ENCODE peak calls at places on chromosomes 16 and 17, in four cellular contexts. One of them, this sample, is unnamed.

GRCh38 chr17:35373532-35373983 is at the start of gene SLFN11:
- DNase-seq in adrenal gland: peak
- DNase-seq in tibial artery: peak
- DNase-seq in CD4-positive, alpha-beta memory T cell: peak
- DNase-seq in this sample: peak

GRCh38 chr16:67312450-67313118 is 14.0 kb downstream of the KCTD19 start:
- DNase-seq in adrenal gland: no peak
- DNase-seq in tibial artery: no peak
- DNase-seq in CD4-positive, alpha-beta memory T cell: no peak
- DNase-seq in this sample: no peak

GRCh38 chr17:83180264-83180995 is 101.0 kb downstream of the METRNL start:
- DNase-seq in CD4-positive, alpha-beta memory T cell: no peak
- DNase-seq in adrenal gland: no peak
- DNase-seq in tibial artery: no peak
- DNase-seq in this sample: no peak

GRCh38 chr17:81391964-81392908 is 3.0 kb upstream of the BAHCC1 start:
- DNase-seq in CD4-positive, alpha-beta memory T cell: no peak
- DNase-seq in adrenal gland: no peak
- DNase-seq in tibial artery: peak
- DNase-seq in this sample: no peak

GRCh38 chr16:79437764-79438728 is 162.5 kb downstream of the MAF start:
- DNase-seq in CD4-positive, alpha-beta memory T cell: no peak
- DNase-seq in adrenal gland: peak
- DNase-seq in tibial artery: no peak
- DNase-seq in this sample: no peak

GRCh38 chr16:752008-752315 is 8.6 kb upstream of the MSLN start:
- DNase-seq in CD4-positive, alpha-beta memory T cell: no peak
- DNase-seq in tibial artery: no peak
- DNase-seq in adrenal gland: no peak
- DNase-seq in this sample: no peak

GRCh38 chr17:63694229-63694973 is 5.5 kb downstream of the LIMD2 start:
- DNase-seq in tibial artery: no peak
- DNase-seq in CD4-positive, alpha-beta memory T cell: no peak
- DNase-seq in adrenal gland: no peak
- DNase-seq in this sample: no peak

GRCh38 chr17:12985431-12986285 is 32.2 kb downstream of the ELAC2 start:
- DNase-seq in CD4-positive, alpha-beta memory T cell: no peak
- DNase-seq in tibial artery: no peak
- DNase-seq in adrenal gland: no peak
- DNase-seq in this sample: no peak

GRCh38 chr17:71461504-71462197 is 659.2 kb upstream of the SOX9 start:
- DNase-seq in tibial artery: no peak
- DNase-seq in CD4-positive, alpha-beta memory T cell: no peak
- DNase-seq in adrenal gland: no peak
- DNase-seq in this sample: no peak

GRCh38 chr17:74201250-74201649 is 2.2 kb upstream of the RPL38 start:
- DNase-seq in adrenal gland: peak
- DNase-seq in tibial artery: no peak
- DNase-seq in CD4-positive, alpha-beta memory T cell: no peak
- DNase-seq in this sample: no peak

GRCh38 chr16:8730335-8730915 is 56.0 kb downstream of the ABAT start:
- DNase-seq in adrenal gland: no peak
- DNase-seq in tibial artery: no peak
- DNase-seq in CD4-positive, alpha-beta memory T cell: no peak
- DNase-seq in this sample: no peak

GRCh38 chr17:73304971-73305786 is 6.6 kb downstream of the CDC42EP4 start:
- DNase-seq in adrenal gland: peak
- DNase-seq in CD4-positive, alpha-beta memory T cell: no peak
- DNase-seq in tibial artery: peak
- DNase-seq in this sample: no peak

GRCh38 chr16:62548095-62548494 is 511.9 kb upstream of the CDH8 start:
- DNase-seq in tibial artery: no peak
- DNase-seq in CD4-positive, alpha-beta memory T cell: no peak
- DNase-seq in adrenal gland: no peak
- DNase-seq in this sample: no peak

DNA sequence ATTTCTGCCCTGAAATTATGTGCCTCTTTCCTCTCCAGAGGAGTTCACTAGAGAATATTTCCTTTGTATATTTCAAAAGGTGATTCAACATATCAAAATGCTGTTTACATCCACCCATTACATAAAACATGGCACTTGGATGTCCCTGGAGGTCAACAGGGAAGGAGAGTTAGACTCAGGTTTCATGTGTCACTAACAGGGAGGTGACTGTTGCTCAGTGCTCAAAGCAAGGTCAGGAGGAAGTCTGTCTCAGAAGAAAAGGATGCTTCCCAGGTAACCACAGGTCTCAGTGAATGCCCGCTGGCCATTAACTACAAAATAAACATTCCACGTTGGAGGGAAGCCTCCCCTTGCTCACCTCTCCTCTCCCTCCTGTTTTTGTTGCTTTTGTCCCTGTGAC is 198.6 kb downstream of the AXIN2 start:
- DNase-seq in tibial artery: no peak
- DNase-seq in adrenal gland: no peak
- DNase-seq in CD4-positive, alpha-beta memory T cell: no peak
- DNase-seq in this sample: no peak
- H3K27ac ChIP-seq in tibial artery: no peak
- H3K27ac ChIP-seq in adrenal gland: no peak
- H3K27ac ChIP-seq in CD4-positive, alpha-beta memory T cell: no peak
- H3K27ac ChIP-seq in this sample: no peak

GRCh38 chr16:3979518-3979917 is 99.0 kb upstream of the CREBBP start:
- DNase-seq in CD4-positive, alpha-beta memory T cell: no peak
- DNase-seq in adrenal gland: no peak
- DNase-seq in tibial artery: no peak
- DNase-seq in this sample: no peak

GRCh38 chr16:3980311-3981111 is 100.0 kb upstream of the CREBBP start:
- DNase-seq in adrenal gland: no peak
- DNase-seq in tibial artery: no peak
- DNase-seq in CD4-positive, alpha-beta memory T cell: no peak
- DNase-seq in this sample: no peak

GRCh38 chr16:3984111-3985060 is 103.9 kb upstream of the CREBBP start:
- DNase-seq in adrenal gland: no peak
- DNase-seq in CD4-positive, alpha-beta memory T cell: no peak
- DNase-seq in tibial artery: no peak
- DNase-seq in this sample: no peak

GRCh38 chr16:3983081-3983520 is 102.6 kb upstream of the CREBBP start:
- DNase-seq in CD4-positive, alpha-beta memory T cell: no peak
- DNase-seq in tibial artery: peak
- DNase-seq in adrenal gland: peak
- DNase-seq in this sample: no peak

DNA sequence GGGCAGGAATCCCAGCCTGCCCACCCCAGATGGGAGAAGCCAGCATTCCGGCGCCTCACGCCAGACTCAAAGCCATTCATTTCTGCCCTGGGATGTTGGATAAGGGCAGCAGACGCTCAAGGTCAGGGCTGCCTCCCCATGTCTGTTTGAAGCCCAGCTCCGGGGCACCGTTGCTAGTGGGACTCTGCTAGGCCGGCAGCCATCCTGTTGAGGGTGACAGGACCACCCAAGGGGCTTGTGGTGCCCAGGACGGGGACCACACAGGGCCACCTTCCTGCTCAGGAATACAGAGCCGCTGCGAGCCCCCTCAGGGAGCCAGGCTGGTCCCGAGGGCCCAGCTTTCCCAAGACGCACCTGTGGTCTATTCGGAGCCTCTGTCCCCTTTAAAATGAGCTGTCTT is 101.7 kb upstream of the CREBBP start:
- DNase-seq in adrenal gland: no peak
- DNase-seq in CD4-positive, alpha-beta memory T cell: no peak
- DNase-seq in tibial artery: no peak
- DNase-seq in this sample: no peak
- H3K27ac ChIP-seq in adrenal gland: no peak
- H3K27ac ChIP-seq in CD4-positive, alpha-beta memory T cell: no peak
- H3K27ac ChIP-seq in tibial artery: no peak
- H3K27ac ChIP-seq in this sample: no peak

GRCh38 chr16:84911490-84912216 is 91.9 kb downstream of the CRISPLD2 start:
- DNase-seq in adrenal gland: no peak
- DNase-seq in CD4-positive, alpha-beta memory T cell: no peak
- DNase-seq in tibial artery: no peak
- DNase-seq in this sample: no peak
- H3K27ac ChIP-seq in adrenal gland: no peak
- H3K27ac ChIP-seq in CD4-positive, alpha-beta memory T cell: no peak
- H3K27ac ChIP-seq in tibial artery: no peak
- H3K27ac ChIP-seq in this sample: no peak

GRCh38 chr16:75023019-75023418 is 24.2 kb downstream of the ZNRF1 start:
- DNase-seq in tibial artery: no peak
- DNase-seq in CD4-positive, alpha-beta memory T cell: no peak
- DNase-seq in adrenal gland: no peak
- DNase-seq in this sample: no peak

GRCh38 chr16:75024591-75024990 is 25.8 kb downstream of the ZNRF1 start:
- DNase-seq in tibial artery: no peak
- DNase-seq in CD4-positive, alpha-beta memory T cell: no peak
- DNase-seq in adrenal gland: no peak
- DNase-seq in this sample: no peak

GRCh38 chr16:75024182-75024581 is 25.4 kb downstream of the ZNRF1 start:
- DNase-seq in tibial artery: no peak
- DNase-seq in adrenal gland: no peak
- DNase-seq in CD4-positive, alpha-beta memory T cell: no peak
- DNase-seq in this sample: no peak

GRCh38 chr16:75021410-75021809 is 22.6 kb downstream of the ZNRF1 start:
- DNase-seq in adrenal gland: no peak
- DNase-seq in CD4-positive, alpha-beta memory T cell: no peak
- DNase-seq in tibial artery: no peak
- DNase-seq in this sample: no peak

GRCh38 chr16:75022567-75022966 is 23.7 kb downstream of the ZNRF1 start:
- DNase-seq in tibial artery: no peak
- DNase-seq in adrenal gland: no peak
- DNase-seq in CD4-positive, alpha-beta memory T cell: no peak
- DNase-seq in this sample: no peak
- H3K27ac ChIP-seq in tibial artery: no peak
- H3K27ac ChIP-seq in adrenal gland: no peak
- H3K27ac ChIP-seq in CD4-positive, alpha-beta memory T cell: no peak
- H3K27ac ChIP-seq in this sample: no peak

GRCh38 chr16:22217890-22218730 is 12.0 kb downstream of the EEF2K start:
- DNase-seq in CD4-positive, alpha-beta memory T cell: peak
- DNase-seq in adrenal gland: no peak
- DNase-seq in tibial artery: peak
- DNase-seq in this sample: no peak
- H3K27ac ChIP-seq in CD4-positive, alpha-beta memory T cell: no peak
- H3K27ac ChIP-seq in adrenal gland: no peak
- H3K27ac ChIP-seq in tibial artery: peak
- H3K27ac ChIP-seq in this sample: peak

GRCh38 chr17:36600477-36600876 is 906 bp upstream of the MRM1 start:
- DNase-seq in adrenal gland: no peak
- DNase-seq in tibial artery: no peak
- DNase-seq in CD4-positive, alpha-beta memory T cell: no peak
- DNase-seq in this sample: no peak
- H3K27ac ChIP-seq in adrenal gland: no peak
- H3K27ac ChIP-seq in tibial artery: peak
- H3K27ac ChIP-seq in CD4-positive, alpha-beta memory T cell: peak
- H3K27ac ChIP-seq in this sample: no peak

GRCh38 chr16:68764866-68765265 is 27.8 kb downstream of the CDH1 start:
- DNase-seq in tibial artery: no peak
- DNase-seq in adrenal gland: no peak
- DNase-seq in CD4-positive, alpha-beta memory T cell: peak
- DNase-seq in this sample: no peak
- H3K27ac ChIP-seq in tibial artery: no peak
- H3K27ac ChIP-seq in adrenal gland: no peak
- H3K27ac ChIP-seq in CD4-positive, alpha-beta memory T cell: no peak
- H3K27ac ChIP-seq in this sample: no peak

GRCh38 chr17:2191227-2191626 is 112.4 kb downstream of the SMG6 start:
- DNase-seq in tibial artery: no peak
- DNase-seq in CD4-positive, alpha-beta memory T cell: no peak
- DNase-seq in adrenal gland: no peak
- DNase-seq in this sample: no peak
- H3K27ac ChIP-seq in tibial artery: no peak
- H3K27ac ChIP-seq in CD4-positive, alpha-beta memory T cell: no peak
- H3K27ac ChIP-seq in adrenal gland: no peak
- H3K27ac ChIP-seq in this sample: no peak